ENCODE peak calls at places on chromosomes 5 and 9, in nine cellular contexts. B, K, I, T, X, M, G, O and Z are unnamed samples.

GRCh38 chr9:99816392-99816791 is 5.3 kb upstream of the NR4A3 start:
- DNase-seq in M (no peak), B (no peak), K (no peak), I (no peak), X (no peak), O (no peak), G (no peak), T (no peak), Z (no peak)

GRCh38 chr9:35107337-35108290 is 4.7 kb upstream of the STOML2 start:
- DNase-seq in T (no peak), I (no peak), M (no peak), K (no peak), X (no peak), O (no peak), B (no peak), G (no peak), Z (no peak)

GRCh38 chr5:52800394-52801213 is 12.9 kb downstream of the ITGA1 start:
- DNase-seq in M (peak), I (peak), G (peak), T (no peak), B (peak), O (no peak), K (peak), X (no peak), Z (peak)

GRCh38 chr5:150278916-150279315 is 10.7 kb downstream of the CAMK2A start:
- DNase-seq in B (no peak), I (no peak), K (peak), T (no peak), G (no peak), O (no peak), M (no peak), X (peak), Z (no peak)

GRCh38 chr9:114450181-114450580 is 55.1 kb downstream of the WHRN start:
- DNase-seq in B (no peak), G (no peak), O (no peak), K (no peak), I (no peak), M (no peak), T (no peak), X (no peak), Z (no peak)

GRCh38 chr5:31232273-31232888 is 38.9 kb downstream of the CDH6 start:
- DNase-seq in O (no peak), T (no peak), M (no peak), G (peak), X (peak), B (peak), I (peak), K (peak), Z (peak)

GRCh38 chr5:150399158-150400019 is 13.3 kb downstream of the CD74 start:
- DNase-seq in I (no peak), G (no peak), X (no peak), B (no peak), T (no peak), O (no peak), K (peak), M (no peak), Z (no peak)

GRCh38 chr5:91280942-91281269 is 102.2 kb downstream of the ARRDC3 start:
- DNase-seq in M (no peak), K (no peak), O (no peak), T (no peak), B (peak), I (no peak), X (no peak), G (no peak), Z (no peak)

GRCh38 chr9:113484258-113484730 is 20.8 kb downstream of the RGS3 start:
- DNase-seq in X (no peak), G (peak), K (no peak), T (no peak), O (no peak), M (no peak), B (no peak), I (peak), Z (no peak)

GRCh38 chr5:57937501-57937900 is 454.9 kb upstream of the ACTBL2 start:
- DNase-seq in G (peak), K (no peak), X (no peak), T (no peak), B (no peak), M (no peak), I (no peak), O (no peak), Z (no peak)

GRCh38 chr5:170221319-170221718 is 11.5 kb upstream of the C5orf58 start:
- DNase-seq in M (no peak), X (no peak), O (no peak), K (no peak), T (no peak), B (no peak), I (no peak), G (peak), Z (no peak)

GRCh38 chr5:167208911-167209310 is 1082.5 kb upstream of the WWC1 start:
- DNase-seq in O (no peak), I (no peak), M (no peak), X (no peak), B (no peak), T (no peak), G (no peak), K (no peak), Z (peak)

GRCh38 chr9:83013867-83014605 is 48.9 kb downstream of the RASEF start:
- DNase-seq in G (no peak), K (peak), B (no peak), M (no peak), T (no peak), I (no peak), O (no peak), X (no peak), Z (no peak)

GRCh38 chr9:21611896-21612295 is 129.8 kb upstream of the IFNE start:
- DNase-seq in B (no peak), I (no peak), M (no peak), O (no peak), K (no peak), G (no peak), T (no peak), X (no peak), Z (peak)

GRCh38 chr5:39369123-39369815 is 5.0 kb upstream of the C9 start:
- DNase-seq in T (no peak), X (no peak), O (no peak), I (no peak), B (no peak), M (no peak), K (no peak), G (no peak), Z (no peak)

GRCh38 chr5:143101740-143102386 is 301.6 kb downstream of the NR3C1 start:
- DNase-seq in M (no peak), O (peak), X (no peak), I (no peak), B (no peak), K (no peak), G (peak), T (no peak), Z (no peak)

GRCh38 chr9:82681809-82682208 is 381.1 kb downstream of the RASEF start:
- DNase-seq in X (no peak), K (no peak), O (no peak), G (no peak), B (no peak), M (no peak), T (no peak), I (no peak), Z (no peak)

GRCh38 chr5:168261212-168261575 is 30.3 kb upstream of the WWC1 start:
- DNase-seq in O (no peak), B (no peak), M (no peak), K (no peak), X (no peak), G (no peak), T (no peak), I (no peak), Z (no peak)

GRCh38 chr9:135284386-135285134 is 195.0 kb upstream of the PPP1R26 start:
- DNase-seq in X (no peak), I (no peak), B (no peak), K (no peak), O (no peak), M (no peak), T (no peak), G (no peak), Z (no peak)

GRCh38 chr5:154962494-154962893 is 21.6 kb downstream of the MRPL22 start:
- DNase-seq in T (no peak), G (no peak), I (no peak), K (peak), B (no peak), X (peak), M (no peak), O (no peak), Z (peak)

GRCh38 chr9:104682642-104683041 is 11.7 kb upstream of the OR13D1 start:
- DNase-seq in O (no peak), G (peak), T (no peak), K (peak), I (peak), M (no peak), X (peak), B (peak), Z (peak)

GRCh38 chr5:142280066-142281011 is 44.5 kb downstream of the SPRY4 start:
- DNase-seq in I (no peak), B (peak), M (no peak), K (peak), O (no peak), G (no peak), T (no peak), X (no peak), Z (no peak)

GRCh38 chr5:151659001-151659754 is 27.5 kb downstream of the SPARC start:
- DNase-seq in X (no peak), O (peak), M (peak), I (peak), G (peak), T (peak), K (peak), B (peak), Z (peak)

GRCh38 chr9:116450378-116451139 is 236.5 kb upstream of the TRIM32 start:
- DNase-seq in X (no peak), K (peak), B (no peak), M (no peak), O (no peak), I (no peak), T (no peak), G (no peak), Z (peak)

GRCh38 chr5:169298193-169298592 is 2.7 kb downstream of the SLIT3 start:
- DNase-seq in G (no peak), O (no peak), T (no peak), I (no peak), X (no peak), K (no peak), M (no peak), B (no peak), Z (no peak)

GRCh38 chr9:34098307-34098706 is 28.2 kb downstream of the DCAF12 start:
- DNase-seq in I (no peak), T (no peak), M (no peak), K (no peak), B (no peak), G (no peak), X (no peak), O (no peak), Z (no peak)